ENCODE peak calls at places on chromosomes 5 and 9, in nine cellular contexts. L is Peyer's patch, X is AG08395, M is GM12878, F is neural crest cell, I is hypothalamus, B is NCI-H748 treated with DMSO at 0.1 percent for 48 hours, N is HTR-8/SVneo, Q is GM12864. E is an unnamed sample.

GRCh38 chr5:77645158-77645994 is 6.9 kb upstream of the OTP start:
- DNase-seq in I (no peak), B (no peak), X (peak; percentile 43), L (no peak), F (no peak), Q (no peak), M (no peak), N (no peak), E (no peak)

GRCh38 chr5:54761213-54761701 is 224.1 kb downstream of the ESM1 start:
- DNase-seq in Q (no peak), N (no peak), X (peak; percentile 71), I (no peak), M (no peak), F (no peak), B (no peak), L (no peak), E (peak; percentile 93)

GRCh38 chr9:36884721-36885120 is 149.3 kb downstream of the PAX5 start:
- DNase-seq in L (no peak), F (no peak), I (no peak), M (no peak), X (no peak), B (no peak), Q (no peak), N (no peak), E (no peak)

GRCh38 chr5:56207537-56207936 is 25.6 kb downstream of the ANKRD55 start:
- DNase-seq in X (no peak), N (no peak), B (no peak), Q (no peak), I (no peak), M (no peak), F (no peak), L (no peak), E (no peak)

GRCh38 chr5:64229163-64229774 is 63.6 kb downstream of the RNF180 start:
- DNase-seq in L (no peak), Q (no peak), M (no peak), B (peak; percentile 30), I (peak; percentile 12), N (peak; percentile 50), F (no peak), X (peak; percentile 54), E (peak; percentile 49)

GRCh38 chr5:173688708-173689107 is 72.3 kb upstream of the BOD1 start:
- DNase-seq in L (no peak), M (no peak), F (no peak), Q (no peak), B (no peak), N (no peak), X (no peak), I (no peak), E (no peak)

GRCh38 chr5:10111575-10111974 is 138.1 kb downstream of the ATPSCKMT start:
- DNase-seq in I (peak; percentile 26), F (peak; percentile 52), M (no peak), N (peak; percentile 77), L (no peak), Q (no peak), X (peak; percentile 83), B (peak; percentile 97), E (peak; percentile 78)

GRCh38 chr5:168046163-168046562 is 245.3 kb upstream of the WWC1 start:
- DNase-seq in B (no peak), I (no peak), N (no peak), Q (no peak), M (no peak), L (no peak), X (no peak), F (no peak), E (no peak)

GRCh38 chr9:93667006-93667405 is 90.6 kb downstream of the PHF2 start:
- DNase-seq in I (no peak), N (no peak), Q (no peak), F (no peak), L (peak; percentile 42), M (no peak), B (no peak), X (no peak), E (no peak)

GRCh38 chr5:169503899-169504298 is 79.7 kb upstream of the SPDL1 start:
- DNase-seq in L (no peak), F (no peak), X (no peak), Q (no peak), B (no peak), M (no peak), I (no peak), N (no peak), E (no peak)

GRCh38 chr5:119355244-119355635 is 579 bp upstream of the TNFAIP8 start:
- DNase-seq in Q (no peak), N (no peak), B (no peak), I (no peak), X (no peak), L (peak; percentile 58), M (no peak), F (no peak), E (peak; percentile 94)

GRCh38 chr9:105191508-105192118 is 52.8 kb upstream of the SLC44A1 start:
- DNase-seq in N (no peak), B (no peak), F (no peak), L (no peak), M (peak; percentile 39), I (no peak), Q (peak; percentile 46), X (no peak), E (peak; percentile 93)

GRCh38 chr5:40428129-40428528 is 251.6 kb upstream of the PTGER4 start:
- DNase-seq in I (no peak), F (no peak), B (no peak), X (peak; percentile 69), L (no peak), M (no peak), Q (no peak), N (peak; percentile 61), E (peak; percentile 74)

GRCh38 chr5:113140837-113141661 is 164.5 kb downstream of the DCP2 start:
- DNase-seq in I (no peak), B (no peak), M (no peak), X (peak; percentile 76), Q (no peak), N (no peak), L (peak; percentile 50), F (no peak), E (peak; percentile 80)

GRCh38 chr5:154794525-154795234 is 39.5 kb downstream of the LARP1 start:
- DNase-seq in L (no peak), Q (no peak), B (no peak), N (no peak), X (no peak), I (no peak), M (no peak), F (no peak), E (no peak)

GRCh38 chr5:79464695-79465332 is 49.1 kb downstream of the HOMER1 start:
- DNase-seq in L (no peak), N (peak; percentile 46), M (no peak), I (no peak), B (peak; percentile 56), F (no peak), Q (peak; percentile 8), X (peak; percentile 53), E (peak; percentile 31)

GRCh38 chr9:14415947-14416346 is 102.0 kb upstream of the NFIB start:
- DNase-seq in Q (no peak), F (no peak), I (no peak), M (no peak), L (no peak), N (no peak), B (no peak), X (peak; percentile 44), E (no peak)

GRCh38 chr5:2017540-2018389 is 135.0 kb upstream of the IRX4 start:
- DNase-seq in F (peak; percentile 38), Q (no peak), N (no peak), M (no peak), B (peak; percentile 40), L (no peak), X (peak; percentile 7), I (no peak), E (peak; percentile 59)

GRCh38 chr5:176543428-176544182 is 5.5 kb upstream of the CDHR2 start:
- DNase-seq in B (peak; percentile 53), I (peak; percentile 58), N (peak; percentile 50), F (peak; percentile 55), X (peak; percentile 49), Q (no peak), M (no peak), L (peak; percentile 92), E (peak; percentile 75)

GRCh38 chr5:22896155-22896554 is 43.0 kb upstream of the CDH12 start:
- DNase-seq in F (no peak), N (no peak), L (no peak), X (no peak), I (peak; percentile 0), Q (no peak), M (no peak), B (no peak), E (peak; percentile 50)

GRCh38 chr5:13567819-13568218 is 376.7 kb downstream of the DNAH5 start:
- DNase-seq in B (no peak), L (no peak), M (no peak), F (no peak), I (no peak), Q (no peak), X (peak; percentile 68), N (peak; percentile 30), E (peak; percentile 21)

GRCh38 chr9:89528131-89528530 is 30.2 kb upstream of the SEMA4D start:
- DNase-seq in F (no peak), I (no peak), Q (no peak), N (no peak), L (no peak), X (no peak), M (no peak), B (no peak), E (no peak)

GRCh38 chr5:157057459-157058370 is 1.2 kb downstream of the HAVCR1 start:
- DNase-seq in F (no peak), I (no peak), M (no peak), Q (no peak), X (no peak), N (no peak), L (no peak), B (no peak), E (peak; percentile 57)

GRCh38 chr9:21119093-21119770 is 22.4 kb downstream of the IFNW1 start:
- DNase-seq in Q (no peak), B (no peak), I (no peak), M (no peak), L (no peak), F (no peak), N (no peak), X (no peak), E (no peak)

GRCh38 chr9:88990721-88991065 is 575 bp upstream of the S1PR3 start:
- DNase-seq in N (no peak), L (no peak), M (no peak), X (no peak), B (no peak), I (no peak), F (no peak), Q (no peak), E (no peak)

GRCh38 chr9:3323714-3324113 is 202.1 kb downstream of the RFX3 start:
- DNase-seq in M (no peak), X (no peak), Q (no peak), B (no peak), N (no peak), I (no peak), L (no peak), F (no peak), E (no peak)

GRCh38 chr9:1959347-1959746 is 55.8 kb upstream of the SMARCA2 start:
- DNase-seq in M (no peak), Q (no peak), I (no peak), B (no peak), L (no peak), X (no peak), N (no peak), F (no peak), E (no peak)

GRCh38 chr5:54362992-54363630 is 52.7 kb upstream of the ARL15 start:
- DNase-seq in L (no peak), N (no peak), M (no peak), I (no peak), X (peak; percentile 49), B (no peak), F (no peak), Q (no peak), E (no peak)

GRCh38 chr5:10653033-10653432 is 89.2 kb downstream of the ANKRD33B start:
- DNase-seq in L (peak; percentile 47), N (no peak), Q (no peak), B (no peak), I (no peak), F (no peak), X (peak; percentile 54), M (no peak), E (no peak)

GRCh38 chr9:72915659-72916058 is 37.2 kb downstream of the ALDH1A1 start:
- DNase-seq in X (no peak), N (no peak), M (no peak), L (no peak), F (no peak), B (no peak), I (no peak), Q (no peak), E (no peak)

GRCh38 chr5:125342938-125343401 is 596.5 kb upstream of the ZNF608 start:
- DNase-seq in I (no peak), X (peak; percentile 32), M (no peak), F (no peak), L (no peak), B (no peak), Q (no peak), N (no peak), E (no peak)

E was measured in MCF 10A.